ENCODE peak calls at places on chromosomes 12 and 14, in five cellular contexts. B, E, S, X and O are unnamed samples.

GRCh38 chr12:46790066-46790465 is 35.7 kb downstream of the SLC38A4 start:
- DNase-seq in X (no peak), B (no peak), E (no peak), S (no peak), O (no peak)

GRCh38 chr12:82223421-82223820 is 134.8 kb downstream of the CCDC59 start:
- DNase-seq in B (no peak), E (no peak), S (no peak), X (no peak), O (no peak)

GRCh38 chr14:105894125-105894977 is 368.0 kb downstream of the TMEM121 start:
- DNase-seq in E (peak; percentile 4), B (peak; percentile 1), X (peak; percentile 53), S (no peak), O (peak; percentile 8)

GRCh38 chr14:62077676-62078261 is 315.5 kb downstream of the SNAPC1 start:
- DNase-seq in B (no peak), X (no peak), E (no peak), S (no peak), O (no peak)

GRCh38 chr14:67815573-67816235 is 686 bp downstream of the ZFYVE26 start:
- DNase-seq in X (no peak), E (no peak), B (peak; percentile 8), S (no peak), O (no peak)

GRCh38 chr12:64672925-64673409 is 62.7 kb downstream of the RASSF3 start:
- DNase-seq in B (peak; percentile 15), S (no peak), E (peak; percentile 42), X (no peak), O (peak; percentile 49)

GRCh38 chr14:65252471-65253255 is 150.3 kb upstream of the MAX start:
- DNase-seq in X (no peak), S (no peak), E (no peak), B (no peak), O (no peak)

GRCh38 chr12:5428332-5429221 is 3.3 kb upstream of the NTF3 start:
- DNase-seq in E (no peak), X (no peak), S (no peak), B (no peak), O (no peak)

GRCh38 chr12:124147579-124147978 is 147.3 kb upstream of the RFLNA start:
- DNase-seq in B (no peak), S (no peak), E (no peak), X (no peak), O (no peak)

GRCh38 chr12:98838282-98838681 is 193.2 kb downstream of the APAF1 start:
- DNase-seq in X (no peak), E (no peak), S (no peak), B (no peak), O (no peak)

GRCh38 chr12:109461846-109462766 is 15.0 kb downstream of the KCTD10 start:
- DNase-seq in B (peak; percentile 92), E (peak; percentile 88), X (peak; percentile 93), S (peak; percentile 88), O (peak; percentile 90)

GRCh38 chr12:104064842-104065441 is 611 bp downstream of the HCFC2 start:
- DNase-seq in S (peak; percentile 12), X (no peak), E (no peak), B (peak; percentile 60), O (peak; percentile 27)

GRCh38 chr12:21502164-21502496 is 541 bp downstream of the GOLT1B start:
- DNase-seq in X (no peak), S (peak; percentile 7), B (peak; percentile 44), E (no peak), O (no peak)

GRCh38 chr12:34400986-34401658 is 378.8 kb downstream of the ALG10 start:
- DNase-seq in E (peak; percentile 1), S (peak; percentile 1), B (no peak), X (peak; percentile 45), O (peak; percentile 4)

GRCh38 chr12:34393086-34393820 is 371.0 kb downstream of the ALG10 start:
- DNase-seq in B (no peak), E (peak; percentile 5), X (peak; percentile 46), S (no peak), O (peak; percentile 7)

GRCh38 chr12:12922191-12922616 is 29.8 kb downstream of the GPRC5D start:
- DNase-seq in B (peak; percentile 18), S (no peak), X (no peak), E (peak; percentile 43), O (no peak)

GRCh38 chr12:76462668-76463224 is 96.8 kb downstream of the OSBPL8 start:
- DNase-seq in X (no peak), S (no peak), E (no peak), B (no peak), O (no peak)

GRCh38 chr14:22002860-22003284 is 329.3 kb upstream of the OR4E1 start:
- DNase-seq in S (no peak), E (no peak), B (peak; percentile 15), X (no peak), O (no peak)

GRCh38 chr12:132033627-132034026 is 83.9 kb downstream of the EP400 start:
- DNase-seq in E (no peak), S (no peak), X (no peak), B (no peak), O (no peak)

GRCh38 chr12:53045646-53046045 is 4.2 kb upstream of the TNS2 start:
- DNase-seq in X (peak; percentile 92), S (no peak), E (peak; percentile 41), B (no peak), O (no peak)

GRCh38 chr14:74663884-74664283 is 49.0 kb downstream of the AREL1 start:
- DNase-seq in E (no peak), S (no peak), X (peak; percentile 90), B (no peak), O (peak; percentile 57)

GRCh38 chr12:24909667-24910066 is 39.2 kb downstream of the BCAT1 start:
- DNase-seq in B (no peak), S (no peak), X (peak; percentile 78), E (no peak), O (peak; percentile 38)

GRCh38 chr14:94571950-94572349 is 9.3 kb upstream of the SERPINA5 start:
- DNase-seq in E (no peak), B (no peak), X (peak; percentile 59), S (no peak), O (no peak)
- H3K4me1 ChIP-seq in E (no peaks in the 10 kb centered on the region), B (no peaks in the 10 kb centered on the region), X (peaks cover 10% of the 10 kb centered on the region), S (no peaks in the 10 kb centered on the region), O (no peaks in the 10 kb centered on the region)

GRCh38 chr14:84749191-84749945 is 780.6 kb upstream of the FLRT2 start:
- DNase-seq in S (no peak), E (no peak), X (no peak), B (no peak), O (no peak)

GRCh38 chr14:84750763-84751554 is 779.0 kb upstream of the FLRT2 start:
- DNase-seq in B (no peak), E (no peak), S (no peak), X (no peak), O (no peak)

GRCh38 chr14:84750284-84750683 is 779.7 kb upstream of the FLRT2 start:
- DNase-seq in X (no peak), S (no peak), B (no peak), E (no peak), O (no peak)

DNA sequence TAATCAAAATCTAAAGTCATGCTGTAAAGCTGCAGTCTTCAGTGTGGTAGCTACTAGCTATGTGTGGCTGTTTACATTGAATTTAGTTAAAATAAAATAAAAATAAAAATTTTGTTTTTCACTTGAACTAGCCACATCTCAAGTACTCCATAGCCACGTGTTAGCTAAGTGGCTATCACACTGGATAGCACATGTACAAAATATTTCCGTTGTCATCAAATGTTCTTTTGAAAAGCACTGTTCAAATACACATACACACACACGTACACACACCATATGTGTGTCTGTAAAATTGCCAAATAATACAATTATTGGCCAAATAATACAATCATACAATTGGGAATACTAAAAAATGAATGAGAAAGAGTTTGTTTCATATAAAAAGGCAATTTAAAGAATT is 778.2 kb upstream of the FLRT2 start:
- DNase-seq in E (no peak), S (no peak), X (no peak), B (no peak), O (no peak)
- H3K9me3 ChIP-seq in E (no peaks in the 10 kb centered on the region), S (no peaks in the 10 kb centered on the region), X (no peaks in the 10 kb centered on the region), B (no peaks in the 10 kb centered on the region), O (peaks cover 15% of the 10 kb centered on the region)

GRCh38 chr12:130330685-130331084 is 7.0 kb upstream of the PIWIL1 start:
- DNase-seq in X (no peak), B (no peak), S (no peak), E (no peak), O (no peak)
- H3K4me1 ChIP-seq in X (no peaks in the 10 kb centered on the region), B (no peaks in the 10 kb centered on the region), S (no peaks in the 10 kb centered on the region), E (no peaks in the 10 kb centered on the region), O (no peaks in the 10 kb centered on the region)

GRCh38 chr14:84401631-84402030 is 1128.3 kb upstream of the FLRT2 start:
- DNase-seq in E (no peak), S (no peak), B (no peak), X (no peak), O (no peak)

GRCh38 chr14:84409435-84409834 is 1120.5 kb upstream of the FLRT2 start:
- DNase-seq in X (no peak), E (no peak), S (no peak), B (no peak), O (no peak)

GRCh38 chr14:84399296-84399910 is 1130.5 kb upstream of the FLRT2 start:
- DNase-seq in X (no peak), E (no peak), S (no peak), B (no peak), O (no peak)

GRCh38 chr14:84403585-84403984 is 1126.4 kb upstream of the FLRT2 start:
- DNase-seq in X (no peak), B (peak; percentile 77), E (no peak), S (no peak), O (no peak)

DNA sequence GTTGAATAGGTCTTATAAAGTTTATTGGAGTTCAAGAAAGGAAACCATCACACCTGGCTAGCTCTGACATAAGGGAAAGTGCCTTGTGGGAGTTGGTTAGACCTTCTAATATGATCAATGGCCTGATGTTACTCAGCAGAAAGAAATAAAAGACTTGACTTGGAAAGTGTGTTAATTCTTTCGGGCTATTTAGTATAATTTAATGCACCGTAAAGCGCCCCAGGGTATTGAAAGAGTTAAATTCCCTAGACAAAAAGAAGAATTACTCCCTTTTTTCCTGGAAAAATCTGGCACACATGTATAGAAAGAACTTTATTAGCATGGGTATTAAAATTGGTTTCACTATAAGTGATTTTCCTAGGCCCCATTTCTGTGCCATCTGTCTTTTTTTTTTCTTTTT is 1125.7 kb upstream of the FLRT2 start:
- DNase-seq in S (no peak), X (no peak), E (no peak), B (no peak), O (no peak)
- H3K9me3 ChIP-seq in S (no peaks in the 10 kb centered on the region), X (no peaks in the 10 kb centered on the region), E (no peaks in the 10 kb centered on the region), B (no peaks in the 10 kb centered on the region), O (no peaks in the 10 kb centered on the region)

GRCh38 chr14:99573436-99574098 is 30.4 kb downstream of the CCDC85C start:
- DNase-seq in X (no peak), B (no peak), S (no peak), E (no peak), O (no peak)

GRCh38 chr14:99573000-99573330 is 31.0 kb downstream of the CCDC85C start:
- DNase-seq in S (no peak), B (peak; percentile 55), E (no peak), X (no peak), O (no peak)

GRCh38 chr14:99570542-99571302 is 33.3 kb downstream of the CCDC85C start:
- DNase-seq in B (no peak), S (no peak), X (no peak), E (no peak), O (no peak)

GRCh38 chr14:99571303-99571986 is 32.6 kb downstream of the CCDC85C start:
- DNase-seq in E (peak; percentile 58), X (no peak), S (peak; percentile 81), B (no peak), O (no peak)

GRCh38 chr14:99572173-99572999 is 31.6 kb downstream of the CCDC85C start:
- DNase-seq in E (no peak), X (no peak), B (no peak), S (peak; percentile 18), O (no peak)
- H3K4me1 ChIP-seq in E (peaks cover 70% of the 10 kb centered on the region), X (peaks cover 46% of the 10 kb centered on the region), B (peaks cover 67% of the 10 kb centered on the region), S (peaks cover 81% of the 10 kb centered on the region), O (peaks cover 100% of the 10 kb centered on the region)